ENCODE peak calls at places on chromosomes 5 and 9, in four cellular contexts. M is A549, H is H1, A is HepG2. D is an unnamed sample.

GRCh38 chr9:79383096-79383495 is 188.7 kb upstream of the TLE4 start:
- DNase-seq in M (no peak), H (no peak), A (no peak), D (no peak)

GRCh38 chr5:51988561-51988960 is 605.3 kb downstream of the ISL1 start:
- DNase-seq in M (no peak), H (no peak), A (no peak), D (no peak)

GRCh38 chr9:93346240-93347112 is 105.0 kb upstream of the FAM120A start:
- DNase-seq in M (no peak), H (peak; percentile 73), A (no peak), D (peak; percentile 62)

GRCh38 chr5:52802272-52803011 is 14.7 kb downstream of the ITGA1 start:
- DNase-seq in M (no peak), H (no peak), A (no peak), D (no peak)

GRCh38 chr5:38070304-38070703 is 188.1 kb upstream of the EGFLAM start:
- DNase-seq in M (no peak), H (no peak), A (no peak), D (no peak)

GRCh38 chr5:37940931-37941623 is 101.2 kb upstream of the GDNF start:
- DNase-seq in M (no peak), H (no peak), A (no peak), D (no peak)

GRCh38 chr9:111828193-111828592 is 33.5 kb upstream of the SHOC1 start:
- DNase-seq in M (no peak), H (no peak), A (no peak), D (no peak)

GRCh38 chr5:81006231-81006630 is 46.1 kb downstream of the RASGRF2 start:
- DNase-seq in M (no peak), H (no peak), A (no peak), D (no peak)

GRCh38 chr5:104598285-104598684 is 1035.7 kb upstream of the NUDT12 start:
- DNase-seq in M (no peak), H (no peak), A (no peak), D (no peak)

GRCh38 chr9:89361816-89362646 is 43.7 kb downstream of the SECISBP2 start:
- DNase-seq in M (no peak), H (no peak), A (no peak), D (no peak)

GRCh38 chr9:87909310-87910041 is 8.3 kb upstream of the SPATA31C1 start:
- DNase-seq in M (peak; percentile 29), H (peak; percentile 48), A (peak; percentile 40), D (no peak)

GRCh38 chr5:72486371-72486770 is 20.8 kb downstream of the ZNF366 start:
- DNase-seq in M (no peak), H (no peak), A (no peak), D (no peak)

GRCh38 chr5:5648694-5649093 is 226.2 kb downstream of the ICE1 start:
- DNase-seq in M (no peak), H (no peak), A (no peak), D (no peak)

GRCh38 chr5:104045987-104046386 is 483.4 kb upstream of the NUDT12 start:
- DNase-seq in M (no peak), H (no peak), A (no peak), D (no peak)

GRCh38 chr5:168424506-168425298 is 61.6 kb upstream of the RARS1 start:
- DNase-seq in M (no peak), H (no peak), A (no peak), D (no peak)

GRCh38 chr5:172334196-172334595 is 50.6 kb upstream of the UBTD2 start:
- DNase-seq in M (no peak), H (peak; percentile 64), A (no peak), D (peak; percentile 61)

GRCh38 chr5:45094876-45095275 is 286.1 kb downstream of the MRPS30 start:
- DNase-seq in M (no peak), H (no peak), A (no peak), D (no peak)

GRCh38 chr5:115661156-115661555 is 35.3 kb upstream of the TMED7 start:
- DNase-seq in M (no peak), H (no peak), A (no peak), D (no peak)

GRCh38 chr9:100428871-100429654 is 2.1 kb downstream of the MSANTD3 start:
- DNase-seq in M (peak; percentile 95), H (no peak), A (peak; percentile 89), D (no peak)

GRCh38 chr5:122102825-122103224 is 24.8 kb upstream of the LOX start:
- DNase-seq in M (no peak), H (no peak), A (no peak), D (no peak)

GRCh38 chr9:37144762-37145161 is 24.4 kb downstream of the ZCCHC7 start:
- DNase-seq in M (no peak), H (no peak), A (peak; percentile 15), D (no peak)

GRCh38 chr5:173451651-173452050 is 123.4 kb upstream of the STC2 start:
- DNase-seq in M (no peak), H (no peak), A (no peak), D (no peak)

GRCh38 chr5:179459771-179460170 is 90.6 kb upstream of the RUFY1 start:
- DNase-seq in M (no peak), H (no peak), A (no peak), D (no peak)

GRCh38 chr5:40486437-40487270 is 193.1 kb upstream of the PTGER4 start:
- DNase-seq in M (no peak), H (no peak), A (no peak), D (no peak)

GRCh38 chr5:81397169-81397568 is 3.2 kb upstream of the ACOT12 start:
- DNase-seq in M (no peak), H (no peak), A (no peak), D (no peak)

GRCh38 chr9:71806916-71807315 is 38.6 kb upstream of the CEMIP2 start:
- DNase-seq in M (peak; percentile 59), H (peak; percentile 55), A (peak; percentile 67), D (peak; percentile 57)

GRCh38 chr5:129378961-129379360 is 81.1 kb upstream of the ADAMTS19 start:
- DNase-seq in M (no peak), H (no peak), A (no peak), D (no peak)

GRCh38 chr9:107584186-107584585 is 94.6 kb upstream of the KLF4 start:
- DNase-seq in M (no peak), H (no peak), A (no peak), D (no peak)

GRCh38 chr9:88476491-88477271 is 58.3 kb upstream of the NXNL2 start:
- DNase-seq in M (no peak), H (no peak), A (no peak), D (no peak)

GRCh38 chr5:112694853-112695709 is 42.6 kb upstream of the APC start:
- DNase-seq in M (no peak), H (no peak), A (no peak), D (no peak)

GRCh38 chr9:79129865-79130480 is 441.8 kb upstream of the TLE4 start:
- DNase-seq in M (peak; percentile 26), H (peak; percentile 66), A (peak; percentile 1), D (peak; percentile 55)

GRCh38 chr9:137837345-137838278 is 40.0 kb upstream of the CACNA1B start:
- DNase-seq in M (no peak), H (no peak), A (no peak), D (no peak)

GRCh38 chr9:81874926-81875325 is 53.3 kb upstream of the SPATA31D4 start:
- DNase-seq in M (no peak), H (no peak), A (no peak), D (no peak)

GRCh38 chr5:133792683-133793082 is 175.7 kb downstream of the C5orf15 start:
- DNase-seq in M (no peak), H (no peak), A (no peak), D (no peak)

GRCh38 chr5:393846-394275 is 49.1 kb upstream of the EXOC3 start:
- DNase-seq in M (no peak), H (no peak), A (no peak), D (no peak)

GRCh38 chr9:5773324-5773999 is 59.5 kb downstream of the ERMP1 start:
- DNase-seq in M (no peak), H (no peak), A (no peak), D (no peak)
- TF ChIP-seq JUN in M (no peak), H (no peak), A (no peak), D (no peak)

DNA sequence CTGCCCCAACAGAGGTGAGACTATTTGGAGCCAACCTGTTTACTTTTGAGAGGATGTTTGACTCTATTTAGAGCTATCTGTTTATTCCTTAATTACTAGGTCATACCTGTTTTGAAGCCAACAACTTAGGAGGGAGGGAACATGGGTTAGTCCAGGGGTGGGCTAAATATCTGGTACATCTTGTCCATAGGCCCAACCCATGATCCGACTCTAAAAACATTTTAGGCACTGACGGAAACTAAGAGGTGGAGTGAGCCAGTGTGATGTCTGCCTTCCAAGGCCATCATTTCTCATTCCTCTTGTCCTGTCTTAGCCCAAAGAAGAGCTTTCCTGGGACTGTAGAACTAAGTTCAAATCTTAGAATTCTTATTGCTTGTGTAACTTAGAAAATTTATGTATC is 8.4 kb downstream of the SPINK5 start:
- DNase-seq in M (no peak), H (no peak), A (no peak), D (no peak)
- TF ChIP-seq JUN in M (no peak), H (no peak), A (no peak), D (no peak)

GRCh38 chr9:134836406-134836970 is 44.1 kb upstream of the FCN2 start:
- DNase-seq in M (no peak), H (no peak), A (no peak), D (no peak)
- TF ChIP-seq JUN in M (no peak), H (no peak), A (no peak), D (no peak)

GRCh38 chr5:10987881-10988504 is 227.0 kb upstream of the DAP start:
- DNase-seq in M (peak; percentile 35), H (peak; percentile 98), A (peak; percentile 43), D (peak; percentile 94)
- TF ChIP-seq JUN in M (no peak), H (no peak), A (no peak), D (no peak)

GRCh38 chr9:130305381-130305780 is 39.8 kb downstream of the HMCN2 start:
- DNase-seq in M (no peak), H (no peak), A (no peak), D (no peak)

GRCh38 chr9:130303613-130304055 is 38.1 kb downstream of the HMCN2 start:
- DNase-seq in M (no peak), H (no peak), A (no peak), D (no peak)

GRCh38 chr9:130304643-130305042 is 39.1 kb downstream of the HMCN2 start:
- DNase-seq in M (no peak), H (no peak), A (no peak), D (no peak)

GRCh38 chr9:130302785-130303612 is 37.4 kb downstream of the HMCN2 start:
- DNase-seq in M (no peak), H (no peak), A (no peak), D (no peak)

GRCh38 chr9:130304141-130304540 is 38.6 kb downstream of the HMCN2 start:
- DNase-seq in M (no peak), H (no peak), A (no peak), D (no peak)
- TF ChIP-seq JUN in M (no peak), H (no peak), A (no peak), D (no peak)

GRCh38 chr9:136625101-136626065 is 37.3 kb upstream of the EGFL7 start:
- DNase-seq in M (peak; percentile 67), H (peak; percentile 57), A (peak; percentile 69), D (no peak)

GRCh38 chr9:136623849-136624183 is 38.9 kb upstream of the EGFL7 start:
- DNase-seq in M (no peak), H (peak; percentile 42), A (no peak), D (no peak)

GRCh38 chr9:136623016-136623848 is 39.5 kb upstream of the EGFL7 start:
- DNase-seq in M (no peak), H (peak; percentile 43), A (no peak), D (no peak)

GRCh38 chr9:136622538-136622948 is 40.2 kb upstream of the EGFL7 start:
- DNase-seq in M (no peak), H (peak; percentile 43), A (no peak), D (no peak)

GRCh38 chr9:136624184-136624951 is 38.3 kb upstream of the EGFL7 start:
- DNase-seq in M (no peak), H (peak; percentile 44), A (no peak), D (no peak)
- TF ChIP-seq JUN in M (no peak), H (no peak), A (no peak), D (no peak)